ENCODE peak calls at places on chromosomes 7 and 10, in four cellular contexts. W, V, M and N are unnamed samples. For H4K20me1, the result is how much of the 10 kb centered on the place peaks cover.

GRCh38 chr7:150388709-150389531 is 9.8 kb downstream of the ZNF775 start:
- DNase-seq in W (peak), V (no peak), M (no peak), N (no peak)

GRCh38 chr10:119517235-119518141 is 25.0 kb downstream of the RGS10 start:
- DNase-seq in M (peak), V (no peak), W (peak), N (no peak)

GRCh38 chr10:107025676-107026075 is 138.8 kb downstream of the SORCS1 start:
- DNase-seq in W (no peak), M (no peak), V (peak), N (no peak)

GRCh38 chr10:75342397-75342796 is 59.2 kb downstream of the ZNF503 start:
- DNase-seq in V (no peak), W (no peak), M (no peak), N (no peak)

GRCh38 chr7:127598318-127598717 is 4.8 kb downstream of the FSCN3 start:
- DNase-seq in V (peak), W (no peak), M (no peak), N (no peak)

GRCh38 chr10:88165849-88166271 is 302.4 kb downstream of the PTEN start:
- DNase-seq in V (no peak), M (no peak), W (peak), N (no peak)

GRCh38 chr7:65971021-65971420 is 11.0 kb downstream of the GUSB start:
- DNase-seq in W (no peak), M (no peak), V (no peak), N (no peak)

GRCh38 chr10:20892011-20892585 is 5.0 kb downstream of the NEBL start:
- DNase-seq in V (no peak), M (no peak), W (no peak), N (no peak)

GRCh38 chr7:107090452-107090851 is 45.9 kb downstream of the PRKAR2B start:
- DNase-seq in M (no peak), V (no peak), W (no peak), N (peak)

GRCh38 chr10:101601541-101601940 is 13.4 kb downstream of the DPCD start:
- DNase-seq in V (no peak), M (no peak), W (no peak), N (no peak)

GRCh38 chr10:91090761-91091529 is 129.5 kb upstream of the PCGF5 start:
- DNase-seq in W (no peak), V (no peak), M (no peak), N (no peak)

GRCh38 chr7:5296627-5297226 is 14.0 kb downstream of the SLC29A4 start:
- DNase-seq in V (peak), M (peak), W (no peak), N (peak)

GRCh38 chr7:51246258-51247245 is 70.1 kb downstream of the COBL start:
- DNase-seq in W (no peak), V (no peak), M (no peak), N (no peak)

GRCh38 chr7:112266595-112267270 is 60.2 kb downstream of the ZNF277 start:
- DNase-seq in W (peak), V (no peak), M (no peak), N (no peak)

GRCh38 chr10:26057466-26057865 is 123.4 kb downstream of the MYO3A start:
- DNase-seq in M (no peak), W (no peak), V (no peak), N (no peak)

GRCh38 chr10:5551531-5552375 is 27.0 kb downstream of the CALML3 start:
- DNase-seq in W (peak), M (peak), V (peak), N (no peak)

GRCh38 chr10:48463318-48464003 is 141.4 kb downstream of the ARHGAP22 start:
- DNase-seq in M (no peak), V (peak), W (no peak), N (no peak)

GRCh38 chr7:135291809-135292253 is 58.2 kb downstream of the STRA8 start:
- DNase-seq in V (no peak), M (no peak), W (peak), N (peak)

GRCh38 chr10:13099144-13099665 is 758 bp upstream of the OPTN start:
- DNase-seq in V (peak), M (no peak), W (peak), N (no peak)

DNA sequence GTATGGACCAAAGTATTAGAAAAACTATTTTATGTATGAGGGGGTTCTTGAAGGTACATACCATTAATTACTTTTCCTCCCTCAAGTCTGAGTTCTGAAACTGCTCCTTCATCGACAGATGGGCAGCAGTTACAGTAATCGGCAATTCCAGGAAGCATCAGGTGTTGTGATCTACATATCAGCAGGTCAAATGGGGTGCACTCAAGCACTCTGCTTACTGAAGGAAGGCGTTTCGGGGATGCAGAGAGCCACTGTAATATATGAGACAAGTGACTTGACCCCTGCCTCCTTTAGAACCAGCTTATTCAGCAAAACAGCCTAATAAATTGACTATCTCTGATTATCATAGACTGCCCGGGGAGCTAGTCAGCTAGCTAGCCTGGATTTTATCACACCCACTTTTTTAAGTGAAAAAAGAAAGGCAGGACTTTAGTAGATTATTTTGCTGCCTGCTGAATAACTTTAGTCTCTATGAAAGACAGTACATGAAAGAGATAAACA is 4.2 kb downstream of the SMNDC1 start:
- DNase-seq in M (no peak), V (no peak), W (no peak), N (no peak)
- H4K20me1 ChIP-seq in M (under half), V (under half), W (under half), N (under half)

GRCh38 chr7:140084142-140084655 is 21.4 kb upstream of the PARP12 start:
- DNase-seq in W (no peak), M (no peak), V (no peak), N (no peak)

GRCh38 chr7:140079121-140079536 is 16.4 kb upstream of the PARP12 start:
- DNase-seq in V (peak), M (no peak), W (peak), N (peak)

GRCh38 chr7:140080919-140081318 is 18.2 kb upstream of the PARP12 start:
- DNase-seq in M (no peak), V (no peak), W (no peak), N (no peak)

GRCh38 chr7:140082770-140083169 is 20.0 kb upstream of the PARP12 start:
- DNase-seq in M (no peak), V (no peak), W (no peak), N (no peak)

DNA sequence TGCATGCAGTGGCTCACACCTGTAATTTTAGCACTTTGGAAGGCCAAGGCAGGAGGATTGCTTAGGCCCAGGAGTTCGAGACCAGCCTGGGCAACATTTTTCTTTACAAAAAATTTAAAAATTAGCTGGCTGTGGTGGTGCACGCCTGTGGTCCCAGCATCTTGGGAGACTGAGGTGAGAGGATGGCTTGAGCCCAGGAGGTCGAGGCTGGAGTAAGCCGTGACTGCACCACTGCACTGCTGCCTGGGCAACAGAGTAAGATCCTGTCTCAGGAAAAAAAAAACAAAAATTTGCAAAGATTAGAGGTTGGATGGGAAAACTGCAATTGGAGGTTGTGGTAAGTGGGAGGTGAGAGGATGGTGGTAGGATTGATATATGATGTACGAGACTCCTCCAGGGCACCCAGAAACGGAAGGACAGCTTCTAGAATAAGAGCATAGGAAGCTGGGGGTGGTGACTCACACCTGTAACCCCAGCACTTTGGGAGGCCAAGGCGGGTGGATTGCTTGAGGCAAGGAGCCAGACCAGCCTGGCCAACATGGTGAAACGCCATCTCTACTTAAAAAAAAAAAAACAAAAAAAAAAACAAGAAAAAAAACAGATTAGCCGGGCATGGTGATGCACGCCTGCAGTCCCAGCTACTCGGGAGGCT is 19.1 kb upstream of the PARP12 start:
- DNase-seq in M (no peak), V (no peak), W (no peak), N (no peak)
- TF ChIP-seq FOS in M (no peak), V (no peak), W (no peak), N (no peak)

GRCh38 chr7:121385800-121386179 is 10.3 kb downstream of the FAM3C start:
- DNase-seq in W (peak), M (peak), V (no peak), N (peak)

GRCh38 chr7:121384159-121384745 is 11.9 kb downstream of the FAM3C start:
- DNase-seq in M (no peak), V (no peak), W (no peak), N (peak)

GRCh38 chr7:121382479-121382878 is 13.6 kb downstream of the FAM3C start:
- DNase-seq in V (no peak), M (no peak), W (no peak), N (no peak)

GRCh38 chr7:121383235-121383634 is 12.9 kb downstream of the FAM3C start:
- DNase-seq in V (no peak), W (no peak), M (no peak), N (peak)

DNA sequence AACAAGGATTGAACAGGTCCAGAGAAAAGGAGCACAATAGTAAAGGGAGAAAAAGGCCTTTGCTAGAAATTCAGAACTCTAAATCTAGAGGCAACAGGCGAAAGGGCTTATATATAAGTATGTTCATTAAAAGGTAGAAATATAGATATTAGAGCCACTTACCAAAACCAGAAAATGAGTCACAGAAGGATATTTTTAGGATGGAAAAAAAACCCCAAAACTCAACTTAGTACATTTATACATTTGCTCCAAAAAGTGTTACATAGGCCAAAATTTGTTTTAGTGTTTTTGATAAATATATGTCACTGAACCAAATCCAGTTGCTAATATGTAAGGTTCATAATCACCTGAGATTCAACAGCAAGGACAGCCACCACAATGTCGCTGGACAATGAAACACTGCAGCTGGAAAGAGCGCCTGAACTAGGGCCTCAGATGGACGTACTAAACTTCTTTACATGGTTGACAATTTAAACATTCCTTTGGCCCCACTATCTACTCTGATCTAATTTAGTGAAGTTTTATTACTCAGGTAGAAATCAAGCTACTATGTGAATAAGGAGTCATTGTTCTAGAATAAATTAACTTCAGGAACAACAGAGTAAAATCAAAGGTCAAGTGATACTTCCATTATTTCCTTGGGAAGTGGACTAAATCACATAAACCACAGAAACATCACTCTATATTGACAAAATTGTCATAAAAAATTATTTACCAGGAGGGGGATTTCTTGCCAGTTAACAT is 10.9 kb downstream of the FAM3C start:
- DNase-seq in V (no peak), W (no peak), M (no peak), N (no peak)
- H3K9ac ChIP-seq in V (no peak), W (no peak), M (peak), N (no peak)

DNA sequence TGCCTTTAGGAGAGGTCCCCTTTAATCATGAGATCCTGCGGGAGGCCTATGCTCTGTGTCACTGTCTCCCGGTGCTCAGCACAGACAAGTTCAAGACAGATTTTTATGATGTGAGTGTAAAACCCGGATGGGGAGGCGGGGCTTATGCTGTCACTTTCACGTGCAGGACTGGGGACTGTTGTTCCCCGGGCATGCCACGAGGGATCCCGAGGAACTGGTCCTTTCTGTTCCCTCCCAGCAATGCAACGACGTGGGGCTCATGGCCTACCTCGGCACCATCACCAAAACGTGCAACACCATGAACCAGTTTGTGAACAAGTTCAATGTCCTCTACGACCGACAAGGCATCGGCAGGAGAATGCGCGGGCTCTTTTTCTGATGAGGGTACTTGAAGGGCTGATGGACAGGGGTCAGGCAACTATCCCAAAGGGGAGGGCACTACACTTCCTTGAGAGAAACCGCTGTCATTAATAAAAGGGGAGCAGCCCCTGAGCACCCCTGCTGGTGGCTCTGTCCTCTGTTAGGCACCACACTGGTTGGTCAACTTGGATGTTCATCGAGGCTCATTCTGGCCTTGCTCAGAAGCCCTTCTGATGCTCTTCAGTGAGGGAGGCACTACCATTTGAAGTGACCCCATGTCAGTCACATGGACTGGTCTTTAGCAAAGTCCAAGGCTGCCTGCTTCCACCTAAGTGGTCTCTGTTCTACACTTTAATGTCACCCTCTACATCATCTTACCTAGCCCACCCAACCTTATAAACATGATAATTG is 2.8 kb downstream of the COPS6 start:
- DNase-seq in V (peak), M (no peak), W (peak), N (no peak)
- H4K20me1 ChIP-seq in V (under half), M (under half), W (under half), N (under half)

GRCh38 chr10:131213651-131214505 is 97.6 kb downstream of the TCERG1L start:
- DNase-seq in M (no peak), W (no peak), V (no peak), N (no peak)
- TF ChIP-seq FOS in M (no peak), W (no peak), V (no peak), N (no peak)

GRCh38 chr10:3048114-3049019 is 19.0 kb upstream of the PFKP start:
- DNase-seq in W (peak), M (no peak), V (peak), N (no peak)
- H3K9ac ChIP-seq in W (peak), M (no peak), V (no peak), N (no peak)

GRCh38 chr10:100360234-100360633 is 13.2 kb downstream of the SCD start:
- DNase-seq in M (no peak), V (no peak), W (no peak), N (no peak)
- H4K20me1 ChIP-seq in M (under half), V (under half), W (under half), N (under half)

DNA sequence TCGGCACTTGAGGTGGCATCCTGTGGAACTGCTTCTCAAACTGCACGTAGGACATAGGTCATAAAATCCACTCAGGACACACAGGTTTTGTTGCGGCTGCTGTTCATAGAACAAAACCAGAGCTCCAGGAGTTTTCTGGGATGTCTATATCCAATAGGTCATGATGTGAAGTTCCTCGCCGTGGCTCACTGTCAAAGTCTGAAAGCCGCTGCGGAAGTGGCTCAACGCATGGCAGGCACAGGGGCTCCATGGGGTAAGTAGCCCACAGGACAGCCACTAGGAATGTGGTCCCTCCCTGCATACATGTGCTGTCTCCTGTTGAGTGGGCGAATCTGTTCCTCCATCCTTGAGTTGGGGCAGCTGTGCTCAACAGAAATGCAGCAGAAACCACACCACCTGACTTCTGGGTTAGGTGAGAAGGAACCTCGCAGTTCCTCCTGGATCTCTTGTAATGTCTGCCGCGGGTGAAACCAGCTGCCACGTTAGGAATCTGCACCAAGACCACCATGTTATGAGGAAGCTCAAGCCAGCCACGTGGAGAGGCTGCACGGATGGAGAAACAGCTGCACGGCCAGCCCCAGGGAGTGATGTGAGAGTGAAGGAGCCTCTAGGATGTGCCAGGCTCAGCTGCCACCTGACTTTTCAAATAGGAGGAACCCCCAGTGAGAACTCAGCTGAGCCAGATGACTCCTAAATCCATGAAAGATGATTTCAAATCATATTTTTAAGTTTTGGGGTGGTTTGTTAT is 72.0 kb downstream of the PRKAG2 start:
- DNase-seq in V (no peak), W (no peak), M (no peak), N (no peak)
- TF ChIP-seq FOS in V (no peak), W (no peak), M (no peak), N (no peak)